ENCODE peak calls at places on chromosomes 4 and X, in seven cellular contexts. One of them, this sample, is unnamed.

GRCh38 chr4:155073852-155074251 is 134.6 kb upstream of the NPY2R start:
- DNase-seq in neural crest cell: no peak
- DNase-seq in GM06990: no peak
- DNase-seq in SK-MEL-5: no peak
- DNase-seq in ovary: no peak
- DNase-seq in T-helper 2 cell: no peak
- DNase-seq in skeletal muscle cell: no peak
- DNase-seq in this sample: no peak

GRCh38 chr4:5204781-5205180 is 153.5 kb downstream of the STK32B start:
- DNase-seq in SK-MEL-5: no peak
- DNase-seq in skeletal muscle cell: no peak
- DNase-seq in GM06990: no peak
- DNase-seq in neural crest cell: no peak
- DNase-seq in ovary: no peak
- DNase-seq in T-helper 2 cell: no peak
- DNase-seq in this sample: no peak

GRCh38 chrX:12241026-12241425 is 102.8 kb downstream of the FRMPD4 start:
- DNase-seq in ovary: no peak
- DNase-seq in T-helper 2 cell: no peak
- DNase-seq in skeletal muscle cell: no peak
- DNase-seq in GM06990: no peak
- DNase-seq in SK-MEL-5: no peak
- DNase-seq in neural crest cell: no peak
- DNase-seq in this sample: no peak

GRCh38 chr4:61996943-61997342 is 796.8 kb downstream of the ADGRL3 start:
- DNase-seq in GM06990: no peak
- DNase-seq in skeletal muscle cell: no peak
- DNase-seq in ovary: no peak
- DNase-seq in SK-MEL-5: no peak
- DNase-seq in T-helper 2 cell: no peak
- DNase-seq in neural crest cell: no peak
- DNase-seq in this sample: no peak

GRCh38 chr4:171714791-171715454 is 98.3 kb upstream of the GALNTL6 start:
- DNase-seq in skeletal muscle cell: no peak
- DNase-seq in SK-MEL-5: no peak
- DNase-seq in GM06990: no peak
- DNase-seq in ovary: no peak
- DNase-seq in T-helper 2 cell: no peak
- DNase-seq in neural crest cell: no peak
- DNase-seq in this sample: no peak

GRCh38 chr4:151226004-151226932 is 50.7 kb upstream of the PRSS48 start:
- DNase-seq in GM06990: no peak
- DNase-seq in T-helper 2 cell: no peak
- DNase-seq in ovary: no peak
- DNase-seq in SK-MEL-5: no peak
- DNase-seq in neural crest cell: no peak
- DNase-seq in skeletal muscle cell: peak; percentile 69
- DNase-seq in this sample: peak; percentile 57

GRCh38 chr4:148477276-148477675 is 35.1 kb upstream of the NR3C2 start:
- DNase-seq in T-helper 2 cell: no peak
- DNase-seq in GM06990: no peak
- DNase-seq in neural crest cell: no peak
- DNase-seq in SK-MEL-5: no peak
- DNase-seq in skeletal muscle cell: no peak
- DNase-seq in ovary: no peak
- DNase-seq in this sample: peak; percentile 44

GRCh38 chr4:150348079-150348478 is 233.9 kb upstream of the MAB21L2 start:
- DNase-seq in skeletal muscle cell: peak; percentile 64
- DNase-seq in GM06990: no peak
- DNase-seq in ovary: no peak
- DNase-seq in SK-MEL-5: no peak
- DNase-seq in T-helper 2 cell: no peak
- DNase-seq in neural crest cell: no peak
- DNase-seq in this sample: peak; percentile 10

GRCh38 chrX:52271212-52271611 is 86.5 kb downstream of the MAGED4 start:
- DNase-seq in SK-MEL-5: peak; percentile 88
- DNase-seq in skeletal muscle cell: no peak
- DNase-seq in GM06990: no peak
- DNase-seq in neural crest cell: no peak
- DNase-seq in T-helper 2 cell: no peak
- DNase-seq in ovary: no peak
- DNase-seq in this sample: no peak

GRCh38 chr4:25100710-25101109 is 59.5 kb downstream of the SEPSECS start:
- DNase-seq in ovary: no peak
- DNase-seq in neural crest cell: no peak
- DNase-seq in SK-MEL-5: no peak
- DNase-seq in GM06990: no peak
- DNase-seq in skeletal muscle cell: no peak
- DNase-seq in T-helper 2 cell: no peak
- DNase-seq in this sample: no peak

GRCh38 chrX:40140706-40141499 is 43.1 kb upstream of the BCOR start:
- DNase-seq in neural crest cell: no peak
- DNase-seq in GM06990: no peak
- DNase-seq in skeletal muscle cell: no peak
- DNase-seq in SK-MEL-5: peak; percentile 44
- DNase-seq in ovary: peak; percentile 61
- DNase-seq in T-helper 2 cell: no peak
- DNase-seq in this sample: peak; percentile 24

GRCh38 chrX:17544831-17545230 is 169.8 kb downstream of the NHS start:
- DNase-seq in neural crest cell: no peak
- DNase-seq in T-helper 2 cell: no peak
- DNase-seq in ovary: no peak
- DNase-seq in SK-MEL-5: no peak
- DNase-seq in GM06990: no peak
- DNase-seq in skeletal muscle cell: no peak
- DNase-seq in this sample: no peak

GRCh38 chrX:21885568-21885967 is 29.8 kb downstream of the YY2 start:
- DNase-seq in skeletal muscle cell: peak; percentile 16
- DNase-seq in GM06990: no peak
- DNase-seq in SK-MEL-5: peak; percentile 42
- DNase-seq in T-helper 2 cell: no peak
- DNase-seq in ovary: no peak
- DNase-seq in neural crest cell: no peak
- DNase-seq in this sample: peak; percentile 49

GRCh38 chr4:58602701-58603359 is 1492.6 kb upstream of the IGFBP7 start:
- DNase-seq in ovary: no peak
- DNase-seq in skeletal muscle cell: no peak
- DNase-seq in T-helper 2 cell: no peak
- DNase-seq in SK-MEL-5: no peak
- DNase-seq in neural crest cell: no peak
- DNase-seq in GM06990: no peak
- DNase-seq in this sample: no peak

GRCh38 chrX:46758163-46758955 is 559 bp downstream of the SLC9A7 start:
- DNase-seq in GM06990: peak; percentile 53
- DNase-seq in T-helper 2 cell: no peak
- DNase-seq in skeletal muscle cell: no peak
- DNase-seq in ovary: no peak
- DNase-seq in neural crest cell: peak; percentile 1
- DNase-seq in SK-MEL-5: no peak
- DNase-seq in this sample: no peak

GRCh38 chr4:2443061-2443730 is 24.4 kb downstream of the CFAP99 start:
- DNase-seq in T-helper 2 cell: no peak
- DNase-seq in GM06990: no peak
- DNase-seq in SK-MEL-5: no peak
- DNase-seq in skeletal muscle cell: no peak
- DNase-seq in ovary: no peak
- DNase-seq in neural crest cell: no peak
- DNase-seq in this sample: no peak

GRCh38 chr4:15655223-15656037 is at the start of gene FBXL5:
- DNase-seq in SK-MEL-5: peak; percentile 75
- DNase-seq in GM06990: peak; percentile 92
- DNase-seq in T-helper 2 cell: peak; percentile 70
- DNase-seq in ovary: peak; percentile 80
- DNase-seq in skeletal muscle cell: peak; percentile 57
- DNase-seq in neural crest cell: peak; percentile 69
- DNase-seq in this sample: peak; percentile 64

GRCh38 chrX:132676102-132676501 is 187.3 kb upstream of the MBNL3 start:
- DNase-seq in ovary: no peak
- DNase-seq in T-helper 2 cell: no peak
- DNase-seq in neural crest cell: no peak
- DNase-seq in skeletal muscle cell: no peak
- DNase-seq in GM06990: no peak
- DNase-seq in SK-MEL-5: no peak
- DNase-seq in this sample: no peak

This sample was measured in COLO829.